ENCODE peak calls at places on chromosomes 16 and 17, in five cellular contexts. N, A, Q, V and D are unnamed samples.

GRCh38 chr17:65433592-65433991 is 127.9 kb downstream of the AXIN2 start:
- DNase-seq in A (no peak), N (no peak), Q (no peak), V (peak; percentile 76), D (no peak)

GRCh38 chr16:57091200-57091989 is 988 bp upstream of the CPNE2 start:
- DNase-seq in Q (peak; percentile 80), A (no peak), N (no peak), V (peak; percentile 81), D (peak; percentile 65)

GRCh38 chr17:43044024-43044423 is 19.0 kb downstream of the RND2 start:
- DNase-seq in Q (no peak), A (no peak), N (no peak), V (no peak), D (no peak)

GRCh38 chr17:823501-823902 is 41.3 kb downstream of the MRM3 start:
- DNase-seq in A (no peak), V (no peak), N (no peak), Q (no peak), D (no peak)

GRCh38 chr16:80197790-80198201 is 343.0 kb upstream of the DYNLRB2 start:
- DNase-seq in N (no peak), Q (no peak), V (peak; percentile 91), A (no peak), D (peak; percentile 67)

GRCh38 chr16:49932943-49933342 is 77.0 kb upstream of the ZNF423 start:
- DNase-seq in N (no peak), A (no peak), V (peak; percentile 50), Q (peak; percentile 53), D (peak; percentile 69)

GRCh38 chr16:67965668-67966548 is 2.5 kb downstream of the SLC12A4 start:
- DNase-seq in V (no peak), Q (no peak), N (no peak), A (no peak), D (no peak)

GRCh38 chr16:4954714-4955113 is 3.4 kb upstream of the SEC14L5 start:
- DNase-seq in N (no peak), V (no peak), Q (no peak), A (no peak), D (no peak)

GRCh38 chr16:17417740-17418139 is 53.0 kb downstream of the XYLT1 start:
- DNase-seq in A (no peak), N (no peak), V (peak; percentile 38), Q (no peak), D (no peak)

GRCh38 chr16:66511615-66512500 is 38.1 kb downstream of the TK2 start:
- DNase-seq in A (no peak), Q (no peak), N (no peak), V (peak; percentile 86), D (peak; percentile 78)

GRCh38 chr17:18976201-18976600 is 24.2 kb downstream of the SLC5A10 start:
- DNase-seq in V (no peak), N (no peak), Q (no peak), A (no peak), D (no peak)

GRCh38 chr16:88783391-88784073 is 1.5 kb downstream of the PIEZO1 start:
- DNase-seq in Q (no peak), N (no peak), A (no peak), V (peak; percentile 51), D (no peak)

GRCh38 chr17:28900986-28901726 is 1.7 kb downstream of the DHRS13 start:
- DNase-seq in N (no peak), A (no peak), Q (no peak), V (no peak), D (no peak)

GRCh38 chr16:27698266-27698665 is 148.3 kb downstream of the KATNIP start:
- DNase-seq in V (no peak), N (no peak), Q (peak; percentile 61), A (no peak), D (no peak)

GRCh38 chr16:68073902-68074760 is 11.0 kb upstream of the NFATC3 start:
- DNase-seq in V (no peak), N (no peak), Q (no peak), A (no peak), D (no peak)

GRCh38 chr17:29557085-29557697 is 9.6 kb downstream of the ABHD15 start:
- DNase-seq in A (no peak), V (peak; percentile 48), Q (no peak), N (no peak), D (peak; percentile 38)

GRCh38 chr16:81431554-81432353 is 12.9 kb upstream of the CMIP start:
- DNase-seq in N (no peak), Q (peak; percentile 62), A (no peak), V (peak; percentile 89), D (peak; percentile 69)

GRCh38 chr16:66263168-66263972 is 103.1 kb upstream of the CDH5 start:
- DNase-seq in N (no peak), Q (no peak), V (no peak), A (no peak), D (no peak)

GRCh38 chr16:86019446-86020047 is 120.6 kb downstream of the IRF8 start:
- DNase-seq in V (no peak), N (no peak), A (no peak), Q (no peak), D (no peak)

GRCh38 chr17:14595656-14596055 is 294.8 kb downstream of the HS3ST3B1 start:
- DNase-seq in V (no peak), Q (no peak), N (no peak), A (no peak), D (no peak)

GRCh38 chr17:14014647-14015046 is 54.7 kb upstream of the COX10 start:
- DNase-seq in V (peak; percentile 44), N (no peak), A (no peak), Q (no peak), D (no peak)